ENCODE peak calls at places on chromosomes 13 and 19, in five cellular contexts. Q is activated CD8-positive, alpha-beta T cell treated with anti-CD3 and anti-CD28 coated beads for 36 hours; Z is pancreas; L is activated naive CD8-positive, alpha-beta T cell treated with anti-CD3 and anti-CD28 coated beads, Interleukin-2, amount 10 ng/mL, durations not matched to agents 7 days and 5 days; U is GM12878. N is an unnamed sample.

GRCh38 chr19:29478578-29479565 is 46.9 kb upstream of the VSTM2B start:
- ATAC-seq in Q (no peak), U (peak; percentile 42), L (no peak), Z (no peak), N (peak; percentile 90)

GRCh38 chr19:36378625-36379509 is at the start of gene ZFP14:
- ATAC-seq in U (peak; percentile 100), Z (peak; percentile 99), L (peak; percentile 99), Q (peak; percentile 99), N (peak; percentile 98)

GRCh38 chr13:26508885-26509284 is 48.6 kb upstream of the WASF3 start:
- ATAC-seq in L (no peak), U (no peak), Q (no peak), Z (no peak), N (peak; percentile 47)

GRCh38 chr13:78317030-78317429 is 286.3 kb downstream of the POU4F1 start:
- ATAC-seq in Q (no peak), U (no peak), L (no peak), Z (no peak), N (peak; percentile 82)

GRCh38 chr13:106922384-106922783 is 354.4 kb upstream of the ARGLU1 start:
- ATAC-seq in L (no peak), U (no peak), Q (no peak), Z (no peak), N (no peak)

GRCh38 chr19:33394006-33394722 is 20.7 kb downstream of the CEBPG start:
- ATAC-seq in Q (no peak), L (no peak), Z (no peak), U (no peak), N (no peak)

GRCh38 chr19:55368701-55369563 is 1.3 kb downstream of the IL11 start:
- ATAC-seq in L (peak; percentile 37), Z (peak; percentile 22), U (peak; percentile 43), Q (peak; percentile 48), N (peak; percentile 32)

GRCh38 chr19:29687244-29687896 is 22.1 kb downstream of the PLEKHF1 start:
- ATAC-seq in U (no peak), Q (peak; percentile 60), L (no peak), Z (no peak), N (peak; percentile 74)

GRCh38 chr19:1952635-1953034 is 11.7 kb downstream of the CSNK1G2 start:
- ATAC-seq in Q (no peak), Z (no peak), U (no peak), L (no peak), N (no peak)

GRCh38 chr13:50691176-50691681 is 152.3 kb downstream of the DLEU7 start:
- ATAC-seq in Z (no peak), L (no peak), Q (no peak), U (no peak), N (no peak)

GRCh38 chr19:47021536-47022139 is 2.0 kb downstream of the NPAS1 start:
- ATAC-seq in L (no peak), Q (no peak), U (no peak), Z (no peak), N (peak; percentile 37)

GRCh38 chr13:107434347-107434746 is 781.0 kb downstream of the LIG4 start:
- ATAC-seq in L (no peak), Z (no peak), Q (no peak), U (no peak), N (no peak)

GRCh38 chr13:51538626-51539179 is 45.6 kb upstream of the WDFY2 start:
- ATAC-seq in U (no peak), Q (no peak), L (no peak), Z (no peak), N (no peak)

GRCh38 chr19:3692141-3693029 is 7.9 kb downstream of the PIP5K1C start:
- ATAC-seq in Z (no peak), U (peak; percentile 40), Q (peak; percentile 51), L (no peak), N (peak; percentile 68)

GRCh38 chr19:12230751-12231733 is 63.6 kb downstream of the ZNF44 start:
- ATAC-seq in L (no peak), Z (no peak), Q (no peak), U (no peak), N (no peak)

GRCh38 chr13:49733181-49733951 is 42.1 kb upstream of the EBPL start:
- ATAC-seq in Q (no peak), Z (peak; percentile 83), U (no peak), L (no peak), N (peak; percentile 16)

GRCh38 chr19:18494267-18494607 is 27.6 kb downstream of the ELL start:
- ATAC-seq in L (no peak), Z (no peak), Q (no peak), U (no peak), N (no peak)

GRCh38 chr13:102495663-102496062 is 93.8 kb upstream of the FGF14 start:
- ATAC-seq in Q (no peak), L (no peak), Z (no peak), U (no peak), N (no peak)

GRCh38 chr19:14061751-14062557 is at the start of gene PALM3:
- ATAC-seq in L (no peak), U (no peak), Z (peak; percentile 89), Q (no peak), N (no peak)

GRCh38 chr19:50659318-50660082 is 10.3 kb downstream of the C19orf81 start:
- ATAC-seq in L (no peak), Z (no peak), Q (no peak), U (no peak), N (no peak)

GRCh38 chr19:39145180-39145953 is 19.8 kb downstream of the PAK4 start:
- ATAC-seq in Z (peak; percentile 59), U (no peak), Q (no peak), L (no peak), N (no peak)

GRCh38 chr13:114173753-114174152 is 5.3 kb upstream of the CFAP97D2 start:
- ATAC-seq in Z (no peak), L (no peak), U (no peak), Q (no peak), N (no peak)

GRCh38 chr13:110361365-110361911 is 54.4 kb downstream of the COL4A2 start:
- ATAC-seq in Q (no peak), L (no peak), U (peak; percentile 46), Z (no peak), N (no peak)

GRCh38 chr19:55141696-55142095 is 7.3 kb downstream of the TNNT1 start:
- ATAC-seq in Q (no peak), L (no peak), Z (peak; percentile 23), U (no peak), N (peak; percentile 4)

GRCh38 chr19:1278074-1278473 is 2.7 kb downstream of the FAM174C start:
- ATAC-seq in Z (no peak), L (no peak), Q (no peak), U (no peak), N (no peak)

GRCh38 chr13:98254541-98254940 is 77.5 kb upstream of the RNF113B start:
- ATAC-seq in Q (no peak), L (no peak), U (no peak), Z (no peak), N (peak; percentile 88)

GRCh38 chr19:8695911-8696310 is 2.7 kb downstream of the ACTL9 start:
- ATAC-seq in L (no peak), Z (no peak), Q (no peak), U (no peak), N (no peak)

GRCh38 chr19:49712397-49712859 is 21.5 kb downstream of the CPT1C start:
- ATAC-seq in U (no peak), L (no peak), Q (no peak), Z (no peak), N (peak; percentile 76)

GRCh38 chr19:19654441-19654840 is 9.0 kb downstream of the ATP13A1 start:
- ATAC-seq in Z (no peak), U (no peak), L (no peak), Q (no peak), N (no peak)

GRCh38 chr13:39051157-39051556 is 12.9 kb downstream of the NHLRC3 start:
- ATAC-seq in Z (no peak), U (peak; percentile 54), L (no peak), Q (no peak), N (peak; percentile 67)

GRCh38 chr13:79043208-79043607 is 362.8 kb downstream of the RBM26 start:
- ATAC-seq in U (no peak), Q (no peak), L (no peak), Z (no peak), N (no peak)

GRCh38 chr13:40876020-40876738 is 86.8 kb downstream of the SLC25A15 start:
- ATAC-seq in Q (no peak), U (no peak), Z (no peak), L (no peak), N (no peak)

N was measured in SK-N-SH treated with all-trans-retinoic acid at 6 μM for 48 hours.